ENCODE peak calls at places on chromosomes 1 and 21, in ten cellular contexts. One of them, this sample, is unnamed. For H3K9me3, the result is how much of the 10 kb centered on the place peaks cover.

GRCh38 chr1:58919226-58919985 is 135.6 kb upstream of the JUN start:
- DNase-seq in CD8-positive, alpha-beta T cell: no peak
- DNase-seq in Panc1: no peak
- DNase-seq in AG04450: no peak
- DNase-seq in hepatocyte: no peak
- DNase-seq in aorta: no peak
- DNase-seq in heart left ventricle: no peak
- DNase-seq in suprapubic skin: no peak
- DNase-seq in GM23248: no peak
- DNase-seq in lung: no peak
- DNase-seq in this sample: no peak

GRCh38 chr1:168972225-168972624 is 134.3 kb upstream of the ATP1B1 start:
- DNase-seq in hepatocyte: no peak
- DNase-seq in CD8-positive, alpha-beta T cell: no peak
- DNase-seq in suprapubic skin: no peak
- DNase-seq in aorta: no peak
- DNase-seq in Panc1: no peak
- DNase-seq in lung: no peak
- DNase-seq in AG04450: no peak
- DNase-seq in heart left ventricle: no peak
- DNase-seq in GM23248: no peak
- DNase-seq in this sample: no peak

GRCh38 chr1:159896086-159896930 is 3.7 kb downstream of the CFAP45 start:
- DNase-seq in lung: no peak
- DNase-seq in suprapubic skin: no peak
- DNase-seq in heart left ventricle: no peak
- DNase-seq in AG04450: no peak
- DNase-seq in Panc1: no peak
- DNase-seq in GM23248: no peak
- DNase-seq in CD8-positive, alpha-beta T cell: no peak
- DNase-seq in hepatocyte: no peak
- DNase-seq in aorta: no peak
- DNase-seq in this sample: no peak

GRCh38 chr21:45253180-45253579 is 34.5 kb downstream of the POFUT2 start:
- DNase-seq in heart left ventricle: no peak
- DNase-seq in suprapubic skin: no peak
- DNase-seq in aorta: no peak
- DNase-seq in Panc1: no peak
- DNase-seq in hepatocyte: no peak
- DNase-seq in lung: no peak
- DNase-seq in CD8-positive, alpha-beta T cell: no peak
- DNase-seq in AG04450: no peak
- DNase-seq in GM23248: peak
- DNase-seq in this sample: no peak

GRCh38 chr1:30715216-30715615 is 8.2 kb downstream of the MATN1 start:
- DNase-seq in lung: no peak
- DNase-seq in hepatocyte: no peak
- DNase-seq in aorta: no peak
- DNase-seq in Panc1: no peak
- DNase-seq in heart left ventricle: no peak
- DNase-seq in AG04450: no peak
- DNase-seq in suprapubic skin: no peak
- DNase-seq in GM23248: no peak
- DNase-seq in CD8-positive, alpha-beta T cell: no peak
- DNase-seq in this sample: no peak

GRCh38 chr1:236896716-236897115 is 101.6 kb downstream of the MTR start:
- DNase-seq in lung: no peak
- DNase-seq in hepatocyte: no peak
- DNase-seq in aorta: no peak
- DNase-seq in AG04450: no peak
- DNase-seq in heart left ventricle: no peak
- DNase-seq in Panc1: no peak
- DNase-seq in GM23248: no peak
- DNase-seq in suprapubic skin: no peak
- DNase-seq in CD8-positive, alpha-beta T cell: no peak
- DNase-seq in this sample: no peak

GRCh38 chr1:51961231-51961630 is 29.3 kb downstream of the RAB3B start:
- DNase-seq in Panc1: no peak
- DNase-seq in heart left ventricle: no peak
- DNase-seq in lung: no peak
- DNase-seq in CD8-positive, alpha-beta T cell: no peak
- DNase-seq in GM23248: no peak
- DNase-seq in hepatocyte: no peak
- DNase-seq in aorta: no peak
- DNase-seq in AG04450: no peak
- DNase-seq in suprapubic skin: no peak
- DNase-seq in this sample: no peak

GRCh38 chr1:78068681-78069283 is 23.0 kb downstream of the GIPC2 start:
- DNase-seq in Panc1: no peak
- DNase-seq in aorta: no peak
- DNase-seq in lung: no peak
- DNase-seq in heart left ventricle: peak
- DNase-seq in GM23248: peak
- DNase-seq in hepatocyte: peak
- DNase-seq in CD8-positive, alpha-beta T cell: no peak
- DNase-seq in suprapubic skin: no peak
- DNase-seq in AG04450: no peak
- DNase-seq in this sample: no peak

DNA sequence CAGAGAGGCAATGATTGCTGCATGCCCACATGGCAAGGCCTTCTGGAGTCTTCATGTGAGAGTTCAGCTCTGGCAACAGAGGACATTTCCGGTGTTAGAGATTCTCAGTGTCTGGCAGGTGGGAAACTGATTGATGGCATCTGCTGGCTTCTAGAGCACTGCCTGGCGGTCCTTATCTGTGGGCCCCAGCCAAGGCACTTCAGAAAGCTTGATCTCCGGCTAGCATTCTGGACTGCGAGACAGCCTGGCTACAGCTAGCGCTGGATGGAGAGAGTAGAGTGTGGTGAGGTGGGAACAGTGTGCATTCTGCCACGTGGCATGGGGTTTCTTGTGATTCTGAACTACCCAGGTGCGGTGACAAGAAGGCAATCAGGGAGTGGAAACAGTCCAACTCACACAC is 9.4 kb downstream of the ZNF678 start:
- DNase-seq in AG04450: no peak
- DNase-seq in GM23248: no peak
- DNase-seq in lung: no peak
- DNase-seq in heart left ventricle: no peak
- DNase-seq in CD8-positive, alpha-beta T cell: no peak
- DNase-seq in suprapubic skin: no peak
- DNase-seq in Panc1: no peak
- DNase-seq in aorta: no peak
- DNase-seq in hepatocyte: no peak
- DNase-seq in this sample: no peak
- H3K9me3 ChIP-seq in AG04450: under half
- H3K9me3 ChIP-seq in GM23248: under half
- H3K9me3 ChIP-seq in lung: under half
- H3K9me3 ChIP-seq in heart left ventricle: under half
- H3K9me3 ChIP-seq in CD8-positive, alpha-beta T cell: under half
- H3K9me3 ChIP-seq in suprapubic skin: under half
- H3K9me3 ChIP-seq in Panc1: under half
- H3K9me3 ChIP-seq in aorta: under half
- H3K9me3 ChIP-seq in hepatocyte: under half
- H3K9me3 ChIP-seq in this sample: under half

GRCh38 chr1:206559661-206559995 is 52.3 kb downstream of the RASSF5 start:
- DNase-seq in GM23248: no peak
- DNase-seq in lung: no peak
- DNase-seq in CD8-positive, alpha-beta T cell: no peak
- DNase-seq in suprapubic skin: no peak
- DNase-seq in AG04450: no peak
- DNase-seq in Panc1: no peak
- DNase-seq in aorta: no peak
- DNase-seq in hepatocyte: no peak
- DNase-seq in heart left ventricle: no peak
- DNase-seq in this sample: no peak

GRCh38 chr1:206557636-206558473 is 50.5 kb downstream of the RASSF5 start:
- DNase-seq in CD8-positive, alpha-beta T cell: peak
- DNase-seq in heart left ventricle: no peak
- DNase-seq in GM23248: no peak
- DNase-seq in suprapubic skin: no peak
- DNase-seq in hepatocyte: no peak
- DNase-seq in lung: peak
- DNase-seq in Panc1: no peak
- DNase-seq in AG04450: no peak
- DNase-seq in aorta: no peak
- DNase-seq in this sample: no peak

GRCh38 chr1:206556748-206557635 is 49.7 kb downstream of the RASSF5 start:
- DNase-seq in hepatocyte: peak
- DNase-seq in heart left ventricle: peak
- DNase-seq in CD8-positive, alpha-beta T cell: peak
- DNase-seq in Panc1: no peak
- DNase-seq in suprapubic skin: peak
- DNase-seq in GM23248: peak
- DNase-seq in lung: peak
- DNase-seq in aorta: peak
- DNase-seq in AG04450: no peak
- DNase-seq in this sample: no peak

GRCh38 chr1:206558794-206559660 is 51.7 kb downstream of the RASSF5 start:
- DNase-seq in lung: no peak
- DNase-seq in GM23248: no peak
- DNase-seq in suprapubic skin: no peak
- DNase-seq in heart left ventricle: no peak
- DNase-seq in Panc1: no peak
- DNase-seq in AG04450: no peak
- DNase-seq in aorta: no peak
- DNase-seq in CD8-positive, alpha-beta T cell: no peak
- DNase-seq in hepatocyte: no peak
- DNase-seq in this sample: no peak

DNA sequence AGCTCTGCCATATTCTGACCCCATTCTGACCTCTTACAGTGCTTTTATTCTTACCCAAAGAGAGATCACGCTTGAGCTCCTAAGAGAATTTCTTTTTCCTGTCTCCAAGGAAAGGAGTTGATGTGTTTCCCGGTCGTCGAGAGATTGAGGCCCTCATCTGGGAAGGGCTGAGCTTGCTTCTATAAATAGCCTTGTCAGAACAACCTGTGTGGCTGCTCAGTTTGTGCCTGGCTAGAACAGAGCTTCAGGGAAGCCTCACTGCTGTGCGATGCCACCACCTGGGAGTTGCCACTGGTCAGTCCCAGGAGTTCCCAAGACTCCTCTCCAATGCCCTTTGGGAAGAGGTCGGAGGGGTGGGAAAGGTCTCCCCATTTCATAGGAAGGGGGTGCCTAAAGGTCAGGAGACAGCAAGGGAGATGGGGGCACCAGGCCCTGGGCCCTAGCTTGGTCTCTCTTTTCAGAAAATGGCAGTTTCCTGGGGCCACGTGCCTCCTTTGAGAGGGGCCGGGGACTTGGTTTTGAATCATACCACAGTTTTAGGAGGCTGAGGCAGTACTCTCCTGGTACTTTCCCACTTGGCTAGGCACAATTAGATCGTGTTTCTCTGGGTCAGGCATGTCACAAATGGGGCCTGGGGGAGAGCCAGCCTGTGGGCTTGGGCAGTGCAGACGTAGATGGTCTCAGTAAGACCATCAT is 52.1 kb downstream of the EIF2D start:
- DNase-seq in hepatocyte: peak
- DNase-seq in suprapubic skin: no peak
- DNase-seq in heart left ventricle: peak
- DNase-seq in GM23248: no peak
- DNase-seq in Panc1: no peak
- DNase-seq in lung: no peak
- DNase-seq in AG04450: no peak
- DNase-seq in aorta: no peak
- DNase-seq in CD8-positive, alpha-beta T cell: no peak
- DNase-seq in this sample: no peak
- H3K27ac ChIP-seq in hepatocyte: peak
- H3K27ac ChIP-seq in suprapubic skin: no peak
- H3K27ac ChIP-seq in heart left ventricle: peak
- H3K27ac ChIP-seq in GM23248: no peak
- H3K27ac ChIP-seq in Panc1: no peak
- H3K27ac ChIP-seq in lung: no peak
- H3K27ac ChIP-seq in AG04450: no peak
- H3K27ac ChIP-seq in aorta: no peak
- H3K27ac ChIP-seq in CD8-positive, alpha-beta T cell: peak
- H3K27ac ChIP-seq in this sample: no peak

GRCh38 chr1:79547514-79547913 is 541.0 kb upstream of the ADGRL4 start:
- DNase-seq in CD8-positive, alpha-beta T cell: no peak
- DNase-seq in AG04450: no peak
- DNase-seq in aorta: no peak
- DNase-seq in suprapubic skin: no peak
- DNase-seq in GM23248: no peak
- DNase-seq in hepatocyte: no peak
- DNase-seq in Panc1: no peak
- DNase-seq in heart left ventricle: no peak
- DNase-seq in lung: no peak
- DNase-seq in this sample: no peak

GRCh38 chr1:79539001-79539400 is 532.5 kb upstream of the ADGRL4 start:
- DNase-seq in suprapubic skin: no peak
- DNase-seq in heart left ventricle: no peak
- DNase-seq in CD8-positive, alpha-beta T cell: no peak
- DNase-seq in hepatocyte: no peak
- DNase-seq in aorta: no peak
- DNase-seq in GM23248: no peak
- DNase-seq in Panc1: no peak
- DNase-seq in AG04450: no peak
- DNase-seq in lung: no peak
- DNase-seq in this sample: no peak

GRCh38 chr1:79549191-79549590 is 542.7 kb upstream of the ADGRL4 start:
- DNase-seq in suprapubic skin: no peak
- DNase-seq in heart left ventricle: no peak
- DNase-seq in AG04450: no peak
- DNase-seq in lung: no peak
- DNase-seq in CD8-positive, alpha-beta T cell: no peak
- DNase-seq in aorta: no peak
- DNase-seq in GM23248: no peak
- DNase-seq in hepatocyte: no peak
- DNase-seq in Panc1: no peak
- DNase-seq in this sample: no peak

DNA sequence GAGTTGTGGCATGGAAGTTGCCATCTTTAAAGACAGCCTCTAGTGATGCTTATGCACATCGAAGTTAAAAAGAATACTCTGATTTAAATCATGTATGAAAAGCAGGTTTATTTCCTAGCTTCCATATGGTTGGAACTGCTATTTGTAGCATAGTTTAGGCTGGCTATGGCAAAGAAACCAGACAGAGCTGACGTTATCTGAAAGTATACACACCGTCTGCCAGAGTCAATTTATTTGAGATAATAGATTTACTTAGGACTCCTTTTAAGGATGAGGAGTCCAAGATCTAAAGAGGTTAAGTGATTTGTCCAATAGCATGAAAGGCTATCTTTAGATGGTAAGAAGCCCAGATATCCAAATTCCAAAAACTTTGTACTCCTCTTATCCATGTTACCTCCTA is 536.9 kb upstream of the ADGRL4 start:
- DNase-seq in aorta: no peak
- DNase-seq in AG04450: no peak
- DNase-seq in hepatocyte: no peak
- DNase-seq in GM23248: no peak
- DNase-seq in CD8-positive, alpha-beta T cell: no peak
- DNase-seq in lung: no peak
- DNase-seq in heart left ventricle: no peak
- DNase-seq in suprapubic skin: no peak
- DNase-seq in Panc1: no peak
- DNase-seq in this sample: no peak
- H3K9me3 ChIP-seq in aorta: under half
- H3K9me3 ChIP-seq in AG04450: under half
- H3K9me3 ChIP-seq in hepatocyte: under half
- H3K9me3 ChIP-seq in GM23248: under half
- H3K9me3 ChIP-seq in CD8-positive, alpha-beta T cell: under half
- H3K9me3 ChIP-seq in lung: under half
- H3K9me3 ChIP-seq in heart left ventricle: under half
- H3K9me3 ChIP-seq in suprapubic skin: under half
- H3K9me3 ChIP-seq in Panc1: under half
- H3K9me3 ChIP-seq in this sample: under half

DNA sequence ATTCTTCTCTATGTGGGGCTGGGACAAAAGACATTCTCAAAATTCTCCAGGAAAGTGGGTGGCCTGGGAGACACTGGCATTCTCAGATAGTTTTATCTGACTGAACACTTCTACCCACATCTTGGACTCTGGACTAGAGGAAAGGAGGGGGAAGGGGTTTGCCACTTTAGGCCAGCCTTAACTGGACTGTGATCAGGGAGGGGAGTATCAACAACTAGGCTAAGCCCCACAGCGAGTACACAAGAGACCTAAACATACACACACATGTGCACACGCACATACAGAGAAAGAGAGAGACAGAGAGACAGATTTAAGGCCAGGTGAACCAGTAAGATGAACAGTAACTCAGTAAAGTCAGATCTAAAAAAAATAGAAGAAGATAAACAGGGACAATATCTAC is 1.3 kb upstream of the SEMA6C start:
- DNase-seq in aorta: no peak
- DNase-seq in CD8-positive, alpha-beta T cell: no peak
- DNase-seq in Panc1: no peak
- DNase-seq in GM23248: no peak
- DNase-seq in suprapubic skin: no peak
- DNase-seq in lung: no peak
- DNase-seq in AG04450: no peak
- DNase-seq in hepatocyte: peak
- DNase-seq in heart left ventricle: no peak
- DNase-seq in this sample: no peak
- H3K27ac ChIP-seq in aorta: no peak
- H3K27ac ChIP-seq in CD8-positive, alpha-beta T cell: no peak
- H3K27ac ChIP-seq in Panc1: peak
- H3K27ac ChIP-seq in GM23248: peak
- H3K27ac ChIP-seq in suprapubic skin: peak
- H3K27ac ChIP-seq in lung: peak
- H3K27ac ChIP-seq in AG04450: no peak
- H3K27ac ChIP-seq in hepatocyte: peak
- H3K27ac ChIP-seq in heart left ventricle: peak
- H3K27ac ChIP-seq in this sample: no peak